ENCODE peak calls at places on chromosomes 6 and 20, in six cellular contexts. P, W, N, X, E and H are unnamed samples.

GRCh38 chr6:39416728-39417127 is 94.2 kb upstream of the KCNK16 start:
- DNase-seq in E (peak), X (no peak), W (no peak), P (no peak), N (no peak), H (peak)

GRCh38 chr6:11366183-11366933 is 133.9 kb upstream of the NEDD9 start:
- DNase-seq in X (no peak), P (peak), E (no peak), N (no peak), W (no peak), H (no peak)

GRCh38 chr20:51360451-51361230 is 181.9 kb downstream of the NFATC2 start:
- DNase-seq in P (no peak), X (peak), N (no peak), E (peak), W (no peak), H (peak)

GRCh38 chr6:40626886-40627285 is 39.7 kb upstream of the LRFN2 start:
- DNase-seq in N (no peak), P (no peak), W (no peak), X (no peak), E (no peak), H (no peak)

GRCh38 chr6:104322849-104323248 is 536.9 kb downstream of the HACE1 start:
- DNase-seq in W (no peak), P (no peak), N (no peak), E (no peak), X (no peak), H (no peak)

GRCh38 chr6:116364361-116364760 is 6.4 kb upstream of the DSE start:
- DNase-seq in X (no peak), E (no peak), W (no peak), N (no peak), P (no peak), H (no peak)

GRCh38 chr6:138287144-138287955 is 69.1 kb upstream of the PBOV1 start:
- DNase-seq in P (peak), N (no peak), W (peak), X (no peak), E (no peak), H (no peak)

GRCh38 chr6:131946404-131946991 is 4.7 kb downstream of the CCN2 start:
- DNase-seq in N (no peak), P (no peak), E (no peak), W (no peak), X (no peak), H (no peak)

GRCh38 chr6:121619013-121619412 is 183.6 kb downstream of the GJA1 start:
- DNase-seq in X (no peak), W (no peak), N (no peak), P (no peak), E (no peak), H (no peak)

GRCh38 chr6:87968435-87969278 is 79.0 kb upstream of the SPACA1 start:
- DNase-seq in X (no peak), W (peak), E (no peak), P (no peak), N (no peak), H (no peak)

GRCh38 chr20:62410742-62411478 is 3.8 kb upstream of the CABLES2 start:
- DNase-seq in P (no peak), X (no peak), W (no peak), N (no peak), E (no peak), H (no peak)

GRCh38 chr20:22001886-22002285 is 296.4 kb downstream of the PAX1 start:
- DNase-seq in P (no peak), N (no peak), E (no peak), X (no peak), W (no peak), H (no peak)

GRCh38 chr6:119749341-119749740 is 399.8 kb upstream of the MAN1A1 start:
- DNase-seq in N (no peak), P (no peak), E (no peak), X (no peak), W (no peak), H (no peak)

GRCh38 chr6:31541059-31541657 is 645 bp downstream of the DDX39B start:
- DNase-seq in W (peak), E (peak), X (peak), N (no peak), P (peak), H (no peak)

GRCh38 chr6:14321992-14322772 is 204.6 kb downstream of the CD83 start:
- DNase-seq in P (no peak), N (no peak), X (no peak), W (no peak), E (no peak), H (no peak)

GRCh38 chr20:521860-522259 is 21.7 kb downstream of the CSNK2A1 start:
- DNase-seq in E (no peak), X (no peak), W (no peak), P (no peak), N (no peak), H (no peak)

GRCh38 chr20:7744411-7744810 is 195.8 kb downstream of the HAO1 start:
- DNase-seq in X (peak), E (peak), W (no peak), P (no peak), N (no peak), H (peak)

GRCh38 chr20:16062661-16063591 is 510.3 kb downstream of the KIF16B start:
- DNase-seq in P (no peak), X (no peak), E (no peak), N (no peak), W (no peak), H (no peak)

GRCh38 chr20:34343458-34344255 is 19.4 kb upstream of the ITCH start:
- DNase-seq in P (no peak), X (no peak), E (no peak), W (no peak), N (no peak), H (no peak)

GRCh38 chr20:24136659-24137246 is 148.2 kb upstream of the GGTLC1 start:
- DNase-seq in X (no peak), N (no peak), W (no peak), E (no peak), P (no peak), H (no peak)

GRCh38 chr6:18707714-18708439 is 320.7 kb downstream of the RNF144B start:
- DNase-seq in N (no peak), W (no peak), X (no peak), P (no peak), E (no peak), H (no peak)

GRCh38 chr6:97841763-97842162 is 558.7 kb upstream of the MMS22L start:
- DNase-seq in P (no peak), W (no peak), N (no peak), E (no peak), X (no peak), H (peak)